ENCODE peak calls at places on chromosomes 4 and X, in six cellular contexts. E is K562, L is SK-N-SH, Z is GM12878, I is H1, U is HepG2. R is an unnamed sample.

GRCh38 chr4:146634825-146635224 is 3.9 kb upstream of the POU4F2 start:
- DNase-seq in E (no peak), L (no peak), Z (no peak), I (no peak), U (no peak), R (no peak)

GRCh38 chr4:10118355-10119004 is 1.9 kb upstream of the WDR1 start:
- DNase-seq in E (no peak), L (no peak), Z (peak), I (no peak), U (no peak), R (no peak)

GRCh38 chrX:107574711-107575110 is 53.6 kb upstream of the PRPS1 start:
- DNase-seq in E (no peak), L (no peak), Z (no peak), I (no peak), U (no peak), R (no peak)

GRCh38 chr4:140151700-140152014 is 2.3 kb downstream of the MAML3 start:
- DNase-seq in E (peak), L (peak), Z (no peak), I (no peak), U (peak), R (peak)

GRCh38 chr4:182306792-182307507 is 63.7 kb downstream of the TENM3 start:
- DNase-seq in E (no peak), L (no peak), Z (no peak), I (no peak), U (no peak), R (no peak)

GRCh38 chrX:69896046-69896445 is 153.7 kb downstream of the AWAT2 start:
- DNase-seq in E (no peak), L (no peak), Z (no peak), I (no peak), U (no peak), R (no peak)

GRCh38 chrX:55135171-55135570 is 46.4 kb downstream of the PAGE2 start:
- DNase-seq in E (peak), L (peak), Z (no peak), I (peak), U (peak), R (no peak)

GRCh38 chr4:7842384-7843279 is 97.0 kb downstream of the AFAP1 start:
- DNase-seq in E (no peak), L (no peak), Z (no peak), I (no peak), U (no peak), R (no peak)

GRCh38 chr4:130545596-130545995 is 1449.6 kb downstream of the C4orf33 start:
- DNase-seq in E (no peak), L (no peak), Z (no peak), I (no peak), U (no peak), R (no peak)

GRCh38 chr4:56410247-56410646 is 23.0 kb upstream of the AASDH start:
- DNase-seq in E (no peak), L (peak), Z (no peak), I (no peak), U (peak), R (no peak)

GRCh38 chr4:186844059-186844681 is 120.5 kb upstream of the FAT1 start:
- DNase-seq in E (no peak), L (no peak), Z (no peak), I (no peak), U (no peak), R (no peak)
- TF ChIP-seq GABPA in E (no peak), L (no peak), Z (no peak), I (no peak), U (no peak), R (no peak)

GRCh38 chr4:27276322-27277073 is 415.9 kb downstream of the STIM2 start:
- DNase-seq in E (no peak), L (no peak), Z (no peak), I (no peak), U (no peak), R (no peak)
- H3K27ac ChIP-seq in E (no peak), L (no peak), Z (no peak), I (no peak), U (no peak), R (no peak)

DNA sequence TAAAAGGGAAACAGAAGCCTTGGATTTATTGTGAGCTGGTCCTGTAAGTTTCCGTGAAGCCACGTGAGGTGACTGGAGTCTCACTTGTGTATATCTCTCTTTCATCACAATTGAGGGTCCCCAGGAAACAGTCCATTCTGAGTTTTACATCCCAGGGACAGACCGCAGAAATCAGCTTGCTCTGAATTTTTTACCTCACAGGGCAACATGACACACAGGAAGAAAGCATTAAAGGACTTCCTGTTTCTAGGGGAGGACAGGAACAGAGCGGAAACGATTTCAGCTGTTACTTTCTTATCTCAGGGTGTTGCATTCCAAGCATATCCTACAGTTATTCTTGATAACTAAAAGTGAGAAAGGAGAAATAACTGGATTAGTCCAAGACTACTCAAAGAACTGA is 553.5 kb downstream of the TRAM1L1 start:
- DNase-seq in E (no peak), L (no peak), Z (no peak), I (no peak), U (no peak), R (peak)
- TF ChIP-seq POLR2AphosphoS5 in E (no peak), L (no peak), Z (no peak), I (no peak), U (no peak), R (no peak)

GRCh38 chr4:6582889-6583504 is 8.0 kb downstream of the MAN2B2 start:
- DNase-seq in E (peak), L (peak), Z (peak), I (no peak), U (peak), R (peak)

GRCh38 chr4:6589444-6589843 is 14.5 kb downstream of the MAN2B2 start:
- DNase-seq in E (no peak), L (no peak), Z (no peak), I (no peak), U (no peak), R (no peak)

GRCh38 chr4:6591305-6591704 is 16.3 kb downstream of the MAN2B2 start:
- DNase-seq in E (peak), L (no peak), Z (no peak), I (no peak), U (no peak), R (no peak)

GRCh38 chr4:6584865-6585264 is 9.9 kb downstream of the MAN2B2 start:
- DNase-seq in E (no peak), L (no peak), Z (no peak), I (no peak), U (no peak), R (no peak)

DNA sequence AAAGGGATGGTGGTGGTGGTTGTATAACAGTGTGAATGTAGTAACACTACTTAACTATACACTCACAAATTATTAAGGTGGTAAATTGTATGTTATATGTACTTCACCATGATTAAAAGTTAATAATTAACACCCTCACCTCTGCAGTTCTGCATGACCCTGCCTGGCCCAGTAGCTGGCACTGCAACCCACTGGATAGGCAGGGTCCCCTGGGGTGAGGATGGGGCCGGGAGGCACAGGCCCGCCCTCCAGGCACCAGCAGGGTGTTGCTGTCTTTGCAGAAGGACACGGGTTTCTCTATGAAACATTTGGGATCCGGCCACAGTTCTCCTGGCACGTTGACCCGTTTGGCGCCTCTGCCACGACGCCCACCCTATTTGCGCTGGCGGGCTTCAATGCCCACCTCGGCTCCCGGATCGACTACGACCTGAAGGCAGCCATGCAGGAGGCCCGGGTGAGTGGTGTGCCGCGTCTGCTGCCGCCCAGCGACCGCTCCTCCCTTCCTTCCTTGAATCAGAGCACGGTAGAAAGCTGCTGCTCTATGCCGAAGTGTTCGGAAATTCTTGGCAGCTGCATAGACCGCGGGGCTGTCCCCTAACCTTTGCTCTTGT is 11.8 kb downstream of the MAN2B2 start:
- DNase-seq in E (no peak), L (no peak), Z (no peak), I (no peak), U (peak), R (no peak)
- TF ChIP-seq GABPA in E (no peak), L (no peak), Z (no peak), I (no peak), U (no peak), R (no peak)

GRCh38 chrX:10607233-10607632 is 13.2 kb downstream of the MID1 start:
- DNase-seq in E (no peak), L (no peak), Z (no peak), I (no peak), U (no peak), R (no peak)

GRCh38 chrX:10612215-10612614 is 8.2 kb downstream of the MID1 start:
- DNase-seq in E (no peak), L (no peak), Z (no peak), I (no peak), U (no peak), R (no peak)

GRCh38 chrX:10615931-10616780 is 4.2 kb downstream of the MID1 start:
- DNase-seq in E (peak), L (peak), Z (no peak), I (no peak), U (no peak), R (peak)

GRCh38 chrX:10608099-10608498 is 12.3 kb downstream of the MID1 start:
- DNase-seq in E (no peak), L (no peak), Z (no peak), I (no peak), U (no peak), R (no peak)

DNA sequence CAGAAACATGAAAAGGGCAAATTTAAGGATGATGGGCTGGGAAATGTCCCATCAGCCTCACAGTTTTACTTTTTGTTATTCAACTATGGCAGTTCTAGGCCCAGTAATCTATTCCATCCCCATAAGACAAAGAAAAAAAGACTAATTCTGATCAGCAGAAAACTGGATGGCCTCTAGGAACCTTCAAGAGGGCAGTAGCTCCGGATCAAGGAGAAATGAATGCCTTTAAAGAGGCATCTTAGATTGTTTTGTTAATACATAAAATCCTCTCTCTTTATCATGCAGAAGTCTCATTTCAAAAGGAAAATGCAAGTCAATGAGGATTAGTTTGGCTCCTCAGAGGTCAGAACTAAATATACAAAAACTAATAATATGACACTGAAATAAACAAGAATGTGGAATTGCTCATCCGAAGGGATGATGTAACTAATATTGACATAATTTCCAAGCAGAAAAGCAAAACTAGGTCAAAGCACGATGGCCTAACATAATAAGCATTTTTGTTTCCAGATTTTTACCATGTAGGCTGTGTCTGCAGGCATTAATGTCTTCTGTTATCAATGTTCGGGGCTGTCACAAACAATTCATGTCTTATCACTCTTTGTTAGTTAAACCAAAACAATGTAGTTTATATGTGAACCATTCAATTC is 8.8 kb downstream of the MID1 start:
- DNase-seq in E (no peak), L (no peak), Z (no peak), I (no peak), U (no peak), R (no peak)
- H3K27ac ChIP-seq in E (no peak), L (no peak), Z (no peak), I (no peak), U (no peak), R (no peak)

GRCh38 chr4:170022211-170022610 is 4.0 kb downstream of the MFAP3L start:
- DNase-seq in E (no peak), L (no peak), Z (no peak), I (no peak), U (no peak), R (no peak)

GRCh38 chr4:170030121-170030520 is 3.9 kb upstream of the MFAP3L start:
- DNase-seq in E (no peak), L (no peak), Z (no peak), I (no peak), U (no peak), R (no peak)

GRCh38 chr4:170026253-170026991 is at the start of gene MFAP3L:
- DNase-seq in E (peak), L (peak), Z (no peak), I (peak), U (peak), R (peak)

GRCh38 chr4:170025523-170026252 is 507 bp downstream of the MFAP3L start:
- DNase-seq in E (no peak), L (peak), Z (no peak), I (peak), U (no peak), R (no peak)

DNA sequence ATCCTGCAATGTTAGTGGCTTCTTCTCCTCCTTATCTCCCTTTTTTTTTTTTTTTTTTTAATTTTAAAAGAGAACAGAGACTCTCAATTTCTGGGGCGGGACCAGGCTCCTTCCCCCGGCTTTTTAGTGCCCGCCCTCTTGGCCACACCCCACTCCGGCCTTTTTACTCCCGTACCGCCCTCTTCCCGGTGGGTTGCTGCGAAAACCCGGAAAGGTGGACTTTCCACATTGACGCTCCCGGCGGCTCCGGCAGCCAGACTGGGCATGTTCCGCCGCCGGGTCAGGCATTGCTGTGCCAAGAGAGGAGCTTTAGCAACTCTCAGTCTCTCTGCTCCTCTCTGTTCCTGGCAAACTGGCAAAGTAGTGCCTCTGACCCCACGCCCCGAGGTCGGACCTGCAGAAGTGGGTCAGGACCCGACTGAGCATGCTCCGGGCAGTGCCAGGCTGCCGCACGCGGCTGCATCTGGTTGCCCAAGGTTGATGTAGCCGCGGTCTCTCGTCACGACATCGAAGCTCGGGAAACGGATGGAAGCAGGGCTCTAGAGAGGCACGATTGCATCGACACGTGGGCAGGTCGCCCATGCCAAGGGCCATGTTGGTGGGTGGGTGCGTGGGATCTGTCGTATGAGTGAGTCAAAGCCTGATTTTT is 1.1 kb upstream of the MFAP3L start:
- DNase-seq in E (peak), L (peak), Z (peak), I (peak), U (peak), R (peak)
- TF ChIP-seq POLR2AphosphoS5 in E (no peak), L (no peak), Z (no peak), I (no peak), U (no peak), R (no peak)

GRCh38 chr4:81093720-81094401 is 63.4 kb downstream of the BMP3 start:
- DNase-seq in E (no peak), L (no peak), Z (no peak), I (no peak), U (no peak), R (no peak)

GRCh38 chr4:81096566-81096965 is 66.1 kb downstream of the BMP3 start:
- DNase-seq in E (no peak), L (no peak), Z (no peak), I (no peak), U (no peak), R (no peak)

DNA sequence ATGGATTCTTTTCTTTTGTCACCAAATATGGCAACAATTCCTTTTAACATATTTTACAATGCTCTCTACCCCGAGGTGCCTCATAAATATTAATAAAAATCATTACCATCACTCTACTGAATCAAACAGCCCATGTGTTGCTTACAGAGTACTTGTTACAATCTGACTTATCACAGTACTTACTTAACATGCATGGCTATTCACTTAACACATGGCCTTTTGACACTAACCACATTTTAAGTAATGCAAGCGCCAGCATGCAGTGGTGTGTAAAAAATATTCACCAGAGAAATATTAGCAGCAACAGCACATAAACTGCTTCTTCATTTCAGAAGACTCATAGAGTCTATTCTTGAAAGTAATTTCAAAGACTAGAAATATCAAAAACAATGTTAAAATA is 64.9 kb downstream of the BMP3 start:
- DNase-seq in E (no peak), L (no peak), Z (no peak), I (no peak), U (no peak), R (no peak)
- TF ChIP-seq GABPA in E (no peak), L (no peak), Z (no peak), I (no peak), U (no peak), R (no peak)

DNA sequence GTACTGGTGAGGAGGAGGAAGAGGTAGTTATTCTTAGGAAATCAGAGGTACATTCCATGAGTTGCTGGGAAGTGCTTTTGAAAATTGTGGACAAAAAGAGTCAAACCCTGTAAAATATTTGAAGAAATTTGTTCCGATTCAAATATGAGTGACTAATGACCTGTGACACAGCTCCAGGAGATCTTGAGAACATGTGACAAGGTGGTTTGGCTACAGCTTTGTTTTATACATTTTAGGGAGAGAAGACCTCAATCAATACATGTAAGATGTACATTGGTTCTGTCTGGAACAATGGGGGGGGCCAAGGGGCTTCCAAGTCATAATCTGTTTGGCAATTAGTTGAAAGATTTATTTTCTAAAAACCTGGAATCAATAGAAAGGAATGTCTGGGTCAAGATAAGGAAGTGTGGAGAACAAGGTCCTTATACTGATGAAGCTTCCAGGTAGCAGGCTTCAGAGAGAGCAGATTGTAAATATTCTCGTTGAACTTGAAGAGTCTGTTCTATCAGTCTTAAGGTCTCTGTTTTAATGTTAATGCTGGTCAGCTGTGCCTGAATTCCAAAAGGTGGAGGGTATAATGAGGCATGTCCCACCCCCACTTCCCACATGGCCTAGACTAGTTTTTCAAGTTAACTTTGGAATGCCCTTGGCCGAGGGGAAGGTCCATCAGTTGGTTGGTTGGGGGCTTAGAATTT is 15.5 kb upstream of the DAPP1 start:
- DNase-seq in E (no peak), L (no peak), Z (no peak), I (no peak), U (no peak), R (no peak)
- H3K27ac ChIP-seq in E (no peak), L (no peak), Z (no peak), I (no peak), U (no peak), R (no peak)

R was measured in HL-60.